ENCODE peak calls at places on chromosomes 4 and X, in six cellular contexts. W is ovary; D is DMS153; S is omental fat pad; Y is CD8-positive, alpha-beta memory T cell; I is stimulated activated CD4-positive, alpha-beta T cell treated with anti-CD3 and anti-CD28 coated beads, TNF-alpha, amount 100 ng/mL, for 4 hours. P is an unnamed sample.

GRCh38 chr4:115145393-115146160 is 32.2 kb upstream of the NDST4 start:
- DNase-seq in W (no peak), D (peak), S (no peak), Y (no peak), I (no peak), P (no peak)

GRCh38 chrX:78527263-78527662 is 131.9 kb downstream of the RTL3 start:
- DNase-seq in W (no peak), D (no peak), S (no peak), Y (no peak), I (no peak), P (no peak)

GRCh38 chrX:81857192-81857591 is 655.3 kb downstream of the SH3BGRL start:
- DNase-seq in W (no peak), D (no peak), S (no peak), Y (no peak), I (no peak), P (no peak)

GRCh38 chr4:22385615-22386014 is 130.3 kb downstream of the ADGRA3 start:
- DNase-seq in W (no peak), D (no peak), S (no peak), Y (no peak), I (no peak), P (no peak)

GRCh38 chrX:13220916-13221315 is 98.9 kb downstream of the ATXN3L start:
- DNase-seq in W (no peak), D (no peak), S (no peak), Y (no peak), I (no peak), P (no peak)

GRCh38 chr4:1939664-1940509 is 68.7 kb downstream of the NSD2 start:
- DNase-seq in W (no peak), D (no peak), S (no peak), Y (no peak), I (no peak), P (no peak)

GRCh38 chr4:185801471-185801870 is 10.5 kb downstream of the SORBS2 start:
- DNase-seq in W (no peak), D (no peak), S (no peak), Y (no peak), I (no peak), P (no peak)

GRCh38 chrX:153873282-153874090 is 12.5 kb downstream of the L1CAM start:
- DNase-seq in W (no peak), D (no peak), S (no peak), Y (no peak), I (no peak), P (no peak)

GRCh38 chr4:26028793-26029511 is 114.9 kb downstream of the SMIM20 start:
- DNase-seq in W (peak), D (no peak), S (no peak), Y (peak), I (peak), P (peak)

GRCh38 chr4:156972370-156972980 is 876 bp upstream of the PDGFC start:
- DNase-seq in W (no peak), D (no peak), S (no peak), Y (no peak), I (no peak), P (no peak)